ENCODE peak calls at places on chromosome 10, in eight cellular contexts. O, G, L, X, M, A, R and I are unnamed samples.

GRCh38 chr10:120980316-120980975 is 129.3 kb downstream of the WDR11 start:
- DNase-seq in R (no peak), L (no peak), X (no peak), O (no peak), G (no peak), M (no peak), A (no peak), I (no peak)

GRCh38 chr10:60299961-60300883 is 89.5 kb downstream of the ANK3 start:
- DNase-seq in M (no peak), O (no peak), L (no peak), G (no peak), X (no peak), R (no peak), A (no peak), I (peak; percentile 98)

GRCh38 chr10:104612577-104613205 is 28.4 kb upstream of the SORCS3 start:
- DNase-seq in X (no peak), A (no peak), G (no peak), M (no peak), O (no peak), R (no peak), L (no peak), I (no peak)

GRCh38 chr10:84194424-84195043 is at the start of gene CDHR1:
- DNase-seq in O (no peak), M (peak; percentile 68), R (no peak), X (peak; percentile 29), L (peak; percentile 68), G (no peak), A (no peak), I (no peak)

GRCh38 chr10:28077889-28078288 is 79.0 kb upstream of the ODAD2 start:
- DNase-seq in L (no peak), X (no peak), A (no peak), M (no peak), O (no peak), G (no peak), R (no peak), I (no peak)

GRCh38 chr10:117929321-117930067 is 117.2 kb downstream of the RAB11FIP2 start:
- DNase-seq in M (no peak), X (no peak), R (no peak), O (no peak), G (no peak), L (no peak), A (no peak), I (no peak)

GRCh38 chr10:34206078-34206477 is 609.0 kb downstream of the PARD3 start:
- DNase-seq in R (no peak), L (no peak), M (no peak), A (no peak), O (no peak), X (no peak), G (no peak), I (no peak)

GRCh38 chr10:15088428-15089261 is at the start of gene ACBD7:
- DNase-seq in R (peak; percentile 47), M (peak; percentile 86), O (peak; percentile 91), L (peak; percentile 82), X (peak; percentile 73), G (peak; percentile 81), A (peak; percentile 81), I (peak; percentile 76)

GRCh38 chr10:19762026-19762425 is 54.2 kb upstream of the PLXDC2 start:
- DNase-seq in O (no peak), L (no peak), R (no peak), M (no peak), G (no peak), X (no peak), A (no peak), I (no peak)

GRCh38 chr10:129968937-129969527 is 5.0 kb upstream of the EBF3 start:
- DNase-seq in R (peak; percentile 22), X (peak; percentile 28), O (no peak), A (peak; percentile 87), M (peak; percentile 78), L (no peak), G (no peak), I (peak; percentile 75)

GRCh38 chr10:43308986-43309385 is 42.1 kb upstream of the RASGEF1A start:
- DNase-seq in M (no peak), X (no peak), R (no peak), L (no peak), A (no peak), O (no peak), G (no peak), I (peak; percentile 65)

GRCh38 chr10:80509403-80510161 is 28.1 kb upstream of the SH2D4B start:
- DNase-seq in X (no peak), M (no peak), L (no peak), A (no peak), O (no peak), R (no peak), G (no peak), I (peak; percentile 92)

GRCh38 chr10:30178565-30178964 is 119.2 kb upstream of the JCAD start:
- DNase-seq in G (no peak), R (no peak), L (no peak), M (no peak), A (no peak), O (no peak), X (no peak), I (peak; percentile 92)

GRCh38 chr10:134205-134742 is 981 bp upstream of the ZMYND11 start:
- DNase-seq in X (no peak), L (peak; percentile 47), A (peak; percentile 57), O (no peak), M (no peak), R (no peak), G (peak; percentile 41), I (no peak)

GRCh38 chr10:3658766-3659165 is 126.2 kb downstream of the KLF6 start:
- DNase-seq in M (no peak), X (no peak), A (no peak), R (peak; percentile 27), O (no peak), L (no peak), G (no peak), I (no peak)

GRCh38 chr10:1050555-1050954 is 1.6 kb upstream of the IDI1 start:
- DNase-seq in G (peak; percentile 78), L (peak; percentile 66), R (no peak), M (no peak), X (no peak), O (peak; percentile 78), A (no peak), I (no peak)

GRCh38 chr10:124418726-124419501 is at the start of gene OAT:
- DNase-seq in R (peak; percentile 87), O (peak; percentile 96), L (peak; percentile 96), X (peak; percentile 92), A (peak; percentile 96), G (peak; percentile 95), M (peak; percentile 98), I (peak; percentile 95)

GRCh38 chr10:103975169-103975568 is 8.2 kb downstream of the SLK start:
- DNase-seq in M (no peak), L (no peak), G (no peak), X (no peak), A (no peak), R (no peak), O (no peak), I (no peak)

GRCh38 chr10:31929986-31930675 is 1.5 kb upstream of the ARHGAP12 start:
- DNase-seq in G (peak; percentile 72), M (no peak), O (peak; percentile 64), A (no peak), L (peak; percentile 68), R (no peak), X (no peak), I (peak; percentile 20)

GRCh38 chr10:34638405-34639054 is 176.6 kb downstream of the PARD3 start:
- DNase-seq in G (peak; percentile 60), A (peak; percentile 81), M (peak; percentile 83), L (peak; percentile 58), O (peak; percentile 74), X (peak; percentile 25), R (peak; percentile 3), I (peak; percentile 94)

GRCh38 chr10:108598831-108599230 is 1324.5 kb downstream of the XPNPEP1 start:
- DNase-seq in O (no peak), A (no peak), M (no peak), X (no peak), R (no peak), G (no peak), L (no peak), I (no peak)

GRCh38 chr10:49293208-49293603 is 5.8 kb upstream of the C10orf71 start:
- DNase-seq in M (no peak), L (no peak), R (no peak), A (no peak), X (no peak), O (no peak), G (no peak), I (no peak)

GRCh38 chr10:74839708-74840107 is 13.3 kb downstream of the KAT6B start:
- DNase-seq in R (no peak), A (no peak), G (no peak), M (no peak), L (no peak), X (no peak), O (no peak), I (no peak)

GRCh38 chr10:58237014-58237830 is 30.5 kb downstream of the IPMK start:
- DNase-seq in M (no peak), G (no peak), L (no peak), R (no peak), A (no peak), O (no peak), X (no peak), I (peak; percentile 96)